ENCODE peak calls at places on chromosomes 7 and 10, in eight cellular contexts. One of them, this sample, is unnamed.

GRCh38 chr10:102067091-102067916 is 2.2 kb downstream of the HPS6 start:
- DNase-seq in A549: no peak
- DNase-seq in nephron progenitor cell: no peak
- DNase-seq in activated CD8-positive, alpha-beta memory T cell treated with anti-CD3 and anti-CD28 coated beads for 24 hours: no peak
- DNase-seq in NCI-H460: no peak
- DNase-seq in cardiac muscle cell: no peak
- DNase-seq in upper lobe of right lung: no peak
- DNase-seq in CD4-positive, alpha-beta T cell: no peak
- DNase-seq in this sample: no peak

GRCh38 chr10:112963835-112964234 is 13.8 kb downstream of the TCF7L2 start:
- DNase-seq in A549: peak
- DNase-seq in nephron progenitor cell: no peak
- DNase-seq in activated CD8-positive, alpha-beta memory T cell treated with anti-CD3 and anti-CD28 coated beads for 24 hours: no peak
- DNase-seq in NCI-H460: no peak
- DNase-seq in cardiac muscle cell: no peak
- DNase-seq in upper lobe of right lung: no peak
- DNase-seq in CD4-positive, alpha-beta T cell: no peak
- DNase-seq in this sample: no peak

GRCh38 chr10:88456730-88457129 is 126.4 kb downstream of the RNLS start:
- DNase-seq in A549: no peak
- DNase-seq in nephron progenitor cell: no peak
- DNase-seq in activated CD8-positive, alpha-beta memory T cell treated with anti-CD3 and anti-CD28 coated beads for 24 hours: no peak
- DNase-seq in NCI-H460: no peak
- DNase-seq in cardiac muscle cell: no peak
- DNase-seq in upper lobe of right lung: no peak
- DNase-seq in CD4-positive, alpha-beta T cell: no peak
- DNase-seq in this sample: no peak

GRCh38 chr7:728602-729001 is 1.5 kb upstream of the PRKAR1B start:
- DNase-seq in A549: no peak
- DNase-seq in nephron progenitor cell: no peak
- DNase-seq in activated CD8-positive, alpha-beta memory T cell treated with anti-CD3 and anti-CD28 coated beads for 24 hours: no peak
- DNase-seq in NCI-H460: no peak
- DNase-seq in cardiac muscle cell: no peak
- DNase-seq in upper lobe of right lung: no peak
- DNase-seq in CD4-positive, alpha-beta T cell: no peak
- DNase-seq in this sample: peak

GRCh38 chr10:72291019-72291532 is 17.4 kb downstream of the DDIT4 start:
- DNase-seq in A549: no peak
- DNase-seq in nephron progenitor cell: no peak
- DNase-seq in activated CD8-positive, alpha-beta memory T cell treated with anti-CD3 and anti-CD28 coated beads for 24 hours: no peak
- DNase-seq in NCI-H460: no peak
- DNase-seq in cardiac muscle cell: no peak
- DNase-seq in upper lobe of right lung: no peak
- DNase-seq in CD4-positive, alpha-beta T cell: no peak
- DNase-seq in this sample: no peak

GRCh38 chr10:31242902-31243301 is 76.1 kb upstream of the ZEB1 start:
- DNase-seq in A549: peak
- DNase-seq in nephron progenitor cell: no peak
- DNase-seq in activated CD8-positive, alpha-beta memory T cell treated with anti-CD3 and anti-CD28 coated beads for 24 hours: peak
- DNase-seq in NCI-H460: peak
- DNase-seq in cardiac muscle cell: no peak
- DNase-seq in upper lobe of right lung: no peak
- DNase-seq in CD4-positive, alpha-beta T cell: no peak
- DNase-seq in this sample: no peak

GRCh38 chr7:50206521-50207250 is 97.8 kb upstream of the IKZF1 start:
- DNase-seq in A549: no peak
- DNase-seq in nephron progenitor cell: no peak
- DNase-seq in activated CD8-positive, alpha-beta memory T cell treated with anti-CD3 and anti-CD28 coated beads for 24 hours: peak
- DNase-seq in NCI-H460: no peak
- DNase-seq in cardiac muscle cell: no peak
- DNase-seq in upper lobe of right lung: no peak
- DNase-seq in CD4-positive, alpha-beta T cell: peak
- DNase-seq in this sample: no peak

GRCh38 chr10:94223702-94224370 is 138.9 kb downstream of the NOC3L start:
- DNase-seq in A549: no peak
- DNase-seq in nephron progenitor cell: no peak
- DNase-seq in activated CD8-positive, alpha-beta memory T cell treated with anti-CD3 and anti-CD28 coated beads for 24 hours: no peak
- DNase-seq in NCI-H460: no peak
- DNase-seq in cardiac muscle cell: no peak
- DNase-seq in upper lobe of right lung: no peak
- DNase-seq in CD4-positive, alpha-beta T cell: no peak
- DNase-seq in this sample: no peak

GRCh38 chr10:2477154-2477553 is 590.2 kb upstream of the PFKP start:
- DNase-seq in A549: no peak
- DNase-seq in nephron progenitor cell: no peak
- DNase-seq in activated CD8-positive, alpha-beta memory T cell treated with anti-CD3 and anti-CD28 coated beads for 24 hours: no peak
- DNase-seq in NCI-H460: no peak
- DNase-seq in cardiac muscle cell: no peak
- DNase-seq in upper lobe of right lung: no peak
- DNase-seq in CD4-positive, alpha-beta T cell: no peak
- DNase-seq in this sample: no peak

GRCh38 chr10:91758303-91759146 is 39.7 kb upstream of the TNKS2 start:
- DNase-seq in A549: peak
- DNase-seq in nephron progenitor cell: no peak
- DNase-seq in activated CD8-positive, alpha-beta memory T cell treated with anti-CD3 and anti-CD28 coated beads for 24 hours: no peak
- DNase-seq in NCI-H460: peak
- DNase-seq in cardiac muscle cell: peak
- DNase-seq in upper lobe of right lung: no peak
- DNase-seq in CD4-positive, alpha-beta T cell: no peak
- DNase-seq in this sample: no peak

GRCh38 chr7:69526570-69526969 is 71.7 kb upstream of the AUTS2 start:
- DNase-seq in A549: no peak
- DNase-seq in nephron progenitor cell: no peak
- DNase-seq in activated CD8-positive, alpha-beta memory T cell treated with anti-CD3 and anti-CD28 coated beads for 24 hours: no peak
- DNase-seq in NCI-H460: peak
- DNase-seq in cardiac muscle cell: no peak
- DNase-seq in upper lobe of right lung: no peak
- DNase-seq in CD4-positive, alpha-beta T cell: no peak
- DNase-seq in this sample: no peak

GRCh38 chr7:24756545-24756988 is 697 bp downstream of the GSDME start:
- DNase-seq in A549: no peak
- DNase-seq in nephron progenitor cell: no peak
- DNase-seq in activated CD8-positive, alpha-beta memory T cell treated with anti-CD3 and anti-CD28 coated beads for 24 hours: peak
- DNase-seq in NCI-H460: no peak
- DNase-seq in cardiac muscle cell: peak
- DNase-seq in upper lobe of right lung: no peak
- DNase-seq in CD4-positive, alpha-beta T cell: no peak
- DNase-seq in this sample: no peak

GRCh38 chr10:1119027-1119426 is 62.8 kb downstream of the WDR37 start:
- DNase-seq in A549: no peak
- DNase-seq in nephron progenitor cell: no peak
- DNase-seq in activated CD8-positive, alpha-beta memory T cell treated with anti-CD3 and anti-CD28 coated beads for 24 hours: peak
- DNase-seq in NCI-H460: no peak
- DNase-seq in cardiac muscle cell: peak
- DNase-seq in upper lobe of right lung: no peak
- DNase-seq in CD4-positive, alpha-beta T cell: no peak
- DNase-seq in this sample: no peak

GRCh38 chr10:63467833-63468232 is 2.1 kb upstream of the JMJD1C start:
- DNase-seq in A549: no peak
- DNase-seq in nephron progenitor cell: no peak
- DNase-seq in activated CD8-positive, alpha-beta memory T cell treated with anti-CD3 and anti-CD28 coated beads for 24 hours: no peak
- DNase-seq in NCI-H460: no peak
- DNase-seq in cardiac muscle cell: no peak
- DNase-seq in upper lobe of right lung: no peak
- DNase-seq in CD4-positive, alpha-beta T cell: no peak
- DNase-seq in this sample: no peak

GRCh38 chr10:34598972-34599371 is 216.1 kb downstream of the PARD3 start:
- DNase-seq in A549: no peak
- DNase-seq in nephron progenitor cell: no peak
- DNase-seq in activated CD8-positive, alpha-beta memory T cell treated with anti-CD3 and anti-CD28 coated beads for 24 hours: no peak
- DNase-seq in NCI-H460: no peak
- DNase-seq in cardiac muscle cell: no peak
- DNase-seq in upper lobe of right lung: no peak
- DNase-seq in CD4-positive, alpha-beta T cell: no peak
- DNase-seq in this sample: no peak

GRCh38 chr10:35371731-35372130 is 35.4 kb downstream of the CCNY start:
- DNase-seq in A549: no peak
- DNase-seq in nephron progenitor cell: no peak
- DNase-seq in activated CD8-positive, alpha-beta memory T cell treated with anti-CD3 and anti-CD28 coated beads for 24 hours: no peak
- DNase-seq in NCI-H460: no peak
- DNase-seq in cardiac muscle cell: no peak
- DNase-seq in upper lobe of right lung: no peak
- DNase-seq in CD4-positive, alpha-beta T cell: no peak
- DNase-seq in this sample: no peak

GRCh38 chr10:132165416-132165980 is 21.2 kb upstream of the DPYSL4 start:
- DNase-seq in A549: no peak
- DNase-seq in nephron progenitor cell: no peak
- DNase-seq in activated CD8-positive, alpha-beta memory T cell treated with anti-CD3 and anti-CD28 coated beads for 24 hours: no peak
- DNase-seq in NCI-H460: no peak
- DNase-seq in cardiac muscle cell: no peak
- DNase-seq in upper lobe of right lung: no peak
- DNase-seq in CD4-positive, alpha-beta T cell: no peak
- DNase-seq in this sample: no peak

GRCh38 chr10:5559642-5560141 is 34.9 kb downstream of the CALML3 start:
- DNase-seq in A549: no peak
- DNase-seq in nephron progenitor cell: no peak
- DNase-seq in activated CD8-positive, alpha-beta memory T cell treated with anti-CD3 and anti-CD28 coated beads for 24 hours: no peak
- DNase-seq in NCI-H460: no peak
- DNase-seq in cardiac muscle cell: no peak
- DNase-seq in upper lobe of right lung: no peak
- DNase-seq in CD4-positive, alpha-beta T cell: no peak
- DNase-seq in this sample: no peak

GRCh38 chr10:75956624-75957023 is 525.2 kb downstream of the LRMDA start:
- DNase-seq in A549: peak
- DNase-seq in nephron progenitor cell: no peak
- DNase-seq in activated CD8-positive, alpha-beta memory T cell treated with anti-CD3 and anti-CD28 coated beads for 24 hours: no peak
- DNase-seq in NCI-H460: no peak
- DNase-seq in cardiac muscle cell: no peak
- DNase-seq in upper lobe of right lung: no peak
- DNase-seq in CD4-positive, alpha-beta T cell: no peak
- DNase-seq in this sample: no peak

GRCh38 chr7:92071032-92071431 is 63.2 kb downstream of the CYP51A1 start:
- DNase-seq in A549: no peak
- DNase-seq in nephron progenitor cell: no peak
- DNase-seq in activated CD8-positive, alpha-beta memory T cell treated with anti-CD3 and anti-CD28 coated beads for 24 hours: no peak
- DNase-seq in NCI-H460: no peak
- DNase-seq in cardiac muscle cell: no peak
- DNase-seq in upper lobe of right lung: no peak
- DNase-seq in CD4-positive, alpha-beta T cell: no peak
- DNase-seq in this sample: no peak

GRCh38 chr10:73506491-73506890 is 10.7 kb upstream of the PPP3CB start:
- DNase-seq in A549: no peak
- DNase-seq in nephron progenitor cell: no peak
- DNase-seq in activated CD8-positive, alpha-beta memory T cell treated with anti-CD3 and anti-CD28 coated beads for 24 hours: no peak
- DNase-seq in NCI-H460: no peak
- DNase-seq in cardiac muscle cell: no peak
- DNase-seq in upper lobe of right lung: no peak
- DNase-seq in CD4-positive, alpha-beta T cell: no peak
- DNase-seq in this sample: no peak

GRCh38 chr7:100556541-100556940 is 17.2 kb downstream of the SAP25 start:
- DNase-seq in A549: no peak
- DNase-seq in nephron progenitor cell: no peak
- DNase-seq in activated CD8-positive, alpha-beta memory T cell treated with anti-CD3 and anti-CD28 coated beads for 24 hours: no peak
- DNase-seq in NCI-H460: no peak
- DNase-seq in cardiac muscle cell: no peak
- DNase-seq in upper lobe of right lung: no peak
- DNase-seq in CD4-positive, alpha-beta T cell: no peak
- DNase-seq in this sample: no peak

GRCh38 chr7:130008941-130009847 is 42.0 kb downstream of the ZC3HC1 start:
- DNase-seq in A549: peak
- DNase-seq in nephron progenitor cell: no peak
- DNase-seq in activated CD8-positive, alpha-beta memory T cell treated with anti-CD3 and anti-CD28 coated beads for 24 hours: no peak
- DNase-seq in NCI-H460: peak
- DNase-seq in cardiac muscle cell: no peak
- DNase-seq in upper lobe of right lung: peak
- DNase-seq in CD4-positive, alpha-beta T cell: no peak
- DNase-seq in this sample: no peak

GRCh38 chr7:94449151-94449725 is 54.5 kb downstream of the COL1A2 start:
- DNase-seq in A549: peak
- DNase-seq in nephron progenitor cell: no peak
- DNase-seq in activated CD8-positive, alpha-beta memory T cell treated with anti-CD3 and anti-CD28 coated beads for 24 hours: no peak
- DNase-seq in NCI-H460: peak
- DNase-seq in cardiac muscle cell: peak
- DNase-seq in upper lobe of right lung: no peak
- DNase-seq in CD4-positive, alpha-beta T cell: no peak
- DNase-seq in this sample: no peak

GRCh38 chr7:12692479-12693259 is 5.2 kb downstream of the ARL4A start:
- DNase-seq in A549: no peak
- DNase-seq in nephron progenitor cell: no peak
- DNase-seq in activated CD8-positive, alpha-beta memory T cell treated with anti-CD3 and anti-CD28 coated beads for 24 hours: no peak
- DNase-seq in NCI-H460: no peak
- DNase-seq in cardiac muscle cell: no peak
- DNase-seq in upper lobe of right lung: no peak
- DNase-seq in CD4-positive, alpha-beta T cell: no peak
- DNase-seq in this sample: no peak

GRCh38 chr10:91077549-91078017 is 142.9 kb upstream of the PCGF5 start:
- DNase-seq in A549: no peak
- DNase-seq in nephron progenitor cell: no peak
- DNase-seq in activated CD8-positive, alpha-beta memory T cell treated with anti-CD3 and anti-CD28 coated beads for 24 hours: no peak
- DNase-seq in NCI-H460: peak
- DNase-seq in cardiac muscle cell: peak
- DNase-seq in upper lobe of right lung: peak
- DNase-seq in CD4-positive, alpha-beta T cell: no peak
- DNase-seq in this sample: peak

GRCh38 chr7:158420591-158421340 is 166.9 kb downstream of the PTPRN2 start:
- DNase-seq in A549: no peak
- DNase-seq in nephron progenitor cell: no peak
- DNase-seq in activated CD8-positive, alpha-beta memory T cell treated with anti-CD3 and anti-CD28 coated beads for 24 hours: no peak
- DNase-seq in NCI-H460: no peak
- DNase-seq in cardiac muscle cell: no peak
- DNase-seq in upper lobe of right lung: peak
- DNase-seq in CD4-positive, alpha-beta T cell: no peak
- DNase-seq in this sample: no peak

GRCh38 chr10:96497391-96497790 is 16.3 kb downstream of the TLL2 start:
- DNase-seq in A549: no peak
- DNase-seq in nephron progenitor cell: no peak
- DNase-seq in activated CD8-positive, alpha-beta memory T cell treated with anti-CD3 and anti-CD28 coated beads for 24 hours: no peak
- DNase-seq in NCI-H460: no peak
- DNase-seq in cardiac muscle cell: no peak
- DNase-seq in upper lobe of right lung: no peak
- DNase-seq in CD4-positive, alpha-beta T cell: no peak
- DNase-seq in this sample: no peak

GRCh38 chr10:70918851-70919530 is 30.6 kb upstream of the PCBD1 start:
- DNase-seq in A549: no peak
- DNase-seq in nephron progenitor cell: peak
- DNase-seq in activated CD8-positive, alpha-beta memory T cell treated with anti-CD3 and anti-CD28 coated beads for 24 hours: no peak
- DNase-seq in NCI-H460: no peak
- DNase-seq in cardiac muscle cell: no peak
- DNase-seq in upper lobe of right lung: no peak
- DNase-seq in CD4-positive, alpha-beta T cell: no peak
- DNase-seq in this sample: no peak

GRCh38 chr7:77455334-77455733 is 39.2 kb upstream of the GSAP start:
- DNase-seq in A549: peak
- DNase-seq in nephron progenitor cell: no peak
- DNase-seq in activated CD8-positive, alpha-beta memory T cell treated with anti-CD3 and anti-CD28 coated beads for 24 hours: no peak
- DNase-seq in NCI-H460: no peak
- DNase-seq in cardiac muscle cell: no peak
- DNase-seq in upper lobe of right lung: no peak
- DNase-seq in CD4-positive, alpha-beta T cell: no peak
- DNase-seq in this sample: no peak

GRCh38 chr10:87842776-87843497 is 20.4 kb downstream of the KLLN start:
- DNase-seq in A549: peak
- DNase-seq in nephron progenitor cell: no peak
- DNase-seq in activated CD8-positive, alpha-beta memory T cell treated with anti-CD3 and anti-CD28 coated beads for 24 hours: no peak
- DNase-seq in NCI-H460: no peak
- DNase-seq in cardiac muscle cell: no peak
- DNase-seq in upper lobe of right lung: no peak
- DNase-seq in CD4-positive, alpha-beta T cell: no peak
- DNase-seq in this sample: no peak

GRCh38 chr10:33803248-33803647 is 468.8 kb upstream of the NRP1 start:
- DNase-seq in A549: peak
- DNase-seq in nephron progenitor cell: no peak
- DNase-seq in activated CD8-positive, alpha-beta memory T cell treated with anti-CD3 and anti-CD28 coated beads for 24 hours: no peak
- DNase-seq in NCI-H460: no peak
- DNase-seq in cardiac muscle cell: no peak
- DNase-seq in upper lobe of right lung: no peak
- DNase-seq in CD4-positive, alpha-beta T cell: no peak
- DNase-seq in this sample: no peak

GRCh38 chr7:53111061-53111460 is 75.6 kb downstream of the POM121L12 start:
- DNase-seq in A549: no peak
- DNase-seq in nephron progenitor cell: no peak
- DNase-seq in activated CD8-positive, alpha-beta memory T cell treated with anti-CD3 and anti-CD28 coated beads for 24 hours: no peak
- DNase-seq in NCI-H460: no peak
- DNase-seq in cardiac muscle cell: peak
- DNase-seq in upper lobe of right lung: no peak
- DNase-seq in CD4-positive, alpha-beta T cell: no peak
- DNase-seq in this sample: no peak

GRCh38 chr10:71496927-71497801 is 100.4 kb downstream of the CDH23 start:
- DNase-seq in A549: no peak
- DNase-seq in nephron progenitor cell: no peak
- DNase-seq in activated CD8-positive, alpha-beta memory T cell treated with anti-CD3 and anti-CD28 coated beads for 24 hours: no peak
- DNase-seq in NCI-H460: no peak
- DNase-seq in cardiac muscle cell: peak
- DNase-seq in upper lobe of right lung: no peak
- DNase-seq in CD4-positive, alpha-beta T cell: no peak
- DNase-seq in this sample: no peak

This sample was measured in sciatic nerve.